ENCODE peak calls at places on chromosomes 6 and 20, in seven cellular contexts. F is astrocyte, Y is hepatocyte, B is fibroblast of lung, X is prostate gland, E is GM06990, C is left ventricle myocardium inferior. G is an unnamed sample.

GRCh38 chr20:50885781-50886180 is 45.5 kb downstream of the ADNP start:
- DNase-seq in X (no peak), E (no peak), F (no peak), Y (no peak), C (no peak), B (no peak), G (no peak)

GRCh38 chr6:99520855-99521556 is 5.8 kb upstream of the USP45 start:
- DNase-seq in B (peak), F (peak), E (peak), C (peak), X (peak), Y (peak), G (peak)

GRCh38 chr20:36481380-36482043 is 59.8 kb upstream of the MYL9 start:
- DNase-seq in B (no peak), Y (no peak), X (no peak), E (no peak), F (no peak), C (no peak), G (no peak)

GRCh38 chr6:84258268-84258667 is 30.8 kb upstream of the CEP162 start:
- DNase-seq in F (no peak), Y (no peak), C (no peak), E (no peak), X (no peak), B (no peak), G (no peak)

GRCh38 chr6:14721103-14721758 is 524.6 kb upstream of the JARID2 start:
- DNase-seq in E (no peak), Y (peak), B (peak), X (no peak), F (peak), C (no peak), G (peak)

GRCh38 chr6:63319911-63320310 is at the start of gene LGSN:
- DNase-seq in Y (no peak), X (no peak), C (no peak), F (no peak), B (no peak), E (no peak), G (no peak)

GRCh38 chr20:35359335-35359997 is 52.3 kb downstream of the UQCC1 start:
- DNase-seq in F (no peak), Y (no peak), C (no peak), B (no peak), X (peak), E (no peak), G (no peak)

GRCh38 chr20:3199206-3199605 is 5.3 kb downstream of the DDRGK1 start:
- DNase-seq in Y (no peak), X (no peak), F (no peak), C (no peak), B (no peak), E (no peak), G (no peak)

GRCh38 chr6:8315154-8315553 is 120.2 kb downstream of the SLC35B3 start:
- DNase-seq in C (no peak), X (no peak), F (no peak), Y (no peak), B (no peak), E (no peak), G (no peak)

GRCh38 chr6:137240168-137240567 is 21.0 kb upstream of the IFNGR1 start:
- DNase-seq in F (peak), X (no peak), C (peak), E (no peak), B (peak), Y (peak), G (peak)

GRCh38 chr20:1362484-1362883 is 30.4 kb downstream of the FKBP1A start:
- DNase-seq in C (no peak), B (no peak), F (no peak), X (no peak), E (no peak), Y (no peak), G (no peak)

GRCh38 chr6:113997106-113997505 is 26.2 kb upstream of the HDAC2 start:
- DNase-seq in C (no peak), B (peak), E (no peak), X (no peak), Y (no peak), F (peak), G (peak)

GRCh38 chr6:128641701-128642100 is 121.3 kb upstream of the PTPRK start:
- DNase-seq in B (no peak), X (no peak), E (no peak), C (no peak), Y (no peak), F (no peak), G (peak)

GRCh38 chr20:10673831-10674683 is at the start of gene JAG1:
- DNase-seq in X (peak), F (peak), C (peak), E (peak), B (peak), Y (peak), G (peak)

GRCh38 chr6:2468601-2468955 is 223.2 kb upstream of the GMDS start:
- DNase-seq in F (peak), B (peak), E (no peak), Y (no peak), X (no peak), C (no peak), G (peak)

GRCh38 chr20:24411452-24412216 is 57.8 kb upstream of the SYNDIG1 start:
- DNase-seq in X (no peak), Y (no peak), F (no peak), B (no peak), C (no peak), E (no peak), G (no peak)

GRCh38 chr6:43669922-43670622 is 17.5 kb downstream of the MRPS18A start:
- DNase-seq in Y (peak), F (no peak), E (no peak), B (no peak), X (no peak), C (no peak), G (peak)

DNA sequence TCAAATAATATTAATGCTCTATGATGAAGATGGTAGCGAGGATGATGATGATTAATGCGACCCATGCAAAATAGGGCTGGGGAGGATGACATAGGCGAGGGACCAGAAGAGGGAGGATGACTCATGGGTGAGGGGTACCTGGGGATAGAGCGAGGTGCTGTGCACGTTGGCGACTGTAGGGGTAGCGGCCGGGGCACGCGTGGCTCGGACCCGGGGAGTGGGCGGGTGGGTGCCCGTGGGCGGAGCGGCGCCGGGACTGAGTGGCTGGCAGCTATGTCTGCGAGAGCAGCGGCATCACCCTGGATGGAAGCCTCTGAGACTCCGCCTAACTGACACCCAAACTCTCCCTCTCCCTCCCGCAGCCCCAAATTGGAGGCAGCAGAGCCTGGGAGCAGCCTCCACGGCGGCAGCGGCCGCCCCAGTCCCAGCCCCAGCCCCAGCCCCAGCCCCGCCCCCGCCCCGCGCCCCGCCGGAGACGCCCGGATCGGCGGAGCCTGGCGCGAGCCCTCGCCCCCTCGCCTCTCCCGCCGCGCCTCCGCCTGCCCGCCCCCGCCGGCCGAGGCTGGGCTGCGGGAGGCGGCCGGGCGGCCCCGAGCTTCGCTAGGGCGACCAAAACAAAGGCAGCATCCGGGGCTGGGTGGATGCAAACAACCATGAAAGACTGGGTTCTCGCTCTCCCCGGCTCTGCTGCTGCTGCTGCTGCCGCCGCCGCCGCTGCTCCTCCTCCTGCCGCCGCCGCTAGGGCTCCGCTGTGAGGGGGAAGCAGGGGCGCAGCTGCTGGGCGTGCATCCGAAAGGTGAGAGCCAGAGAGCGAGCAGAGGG is at the start of gene RIMS1:
- DNase-seq in C (no peak), E (peak), B (peak), F (peak), Y (peak), X (no peak), G (peak)
- TF ChIP-seq CTCF in C (peak), E (peak), B (peak), F (no peak), Y (peak), X (no peak), G (peak)

GRCh38 chr20:33394718-33395117 is 6.6 kb downstream of the CDK5RAP1 start:
- DNase-seq in Y (no peak), E (no peak), C (no peak), X (no peak), F (no peak), B (no peak), G (no peak)
- TF ChIP-seq CTCF in Y (no peak), E (peak), C (peak), X (no peak), F (no peak), B (peak), G (peak)

GRCh38 chr20:61024390-61024789 is 227.7 kb upstream of the CDH4 start:
- DNase-seq in E (no peak), B (no peak), Y (no peak), X (no peak), F (no peak), C (no peak), G (no peak)

GRCh38 chr20:61015602-61016001 is 236.5 kb upstream of the CDH4 start:
- DNase-seq in F (no peak), C (no peak), B (no peak), X (no peak), Y (no peak), E (no peak), G (no peak)

GRCh38 chr20:61014486-61014885 is 237.6 kb upstream of the CDH4 start:
- DNase-seq in F (no peak), E (no peak), X (no peak), B (no peak), Y (no peak), C (no peak), G (no peak)

GRCh38 chr20:61023612-61024011 is 228.4 kb upstream of the CDH4 start:
- DNase-seq in B (no peak), F (no peak), X (no peak), Y (no peak), E (no peak), C (no peak), G (no peak)

DNA sequence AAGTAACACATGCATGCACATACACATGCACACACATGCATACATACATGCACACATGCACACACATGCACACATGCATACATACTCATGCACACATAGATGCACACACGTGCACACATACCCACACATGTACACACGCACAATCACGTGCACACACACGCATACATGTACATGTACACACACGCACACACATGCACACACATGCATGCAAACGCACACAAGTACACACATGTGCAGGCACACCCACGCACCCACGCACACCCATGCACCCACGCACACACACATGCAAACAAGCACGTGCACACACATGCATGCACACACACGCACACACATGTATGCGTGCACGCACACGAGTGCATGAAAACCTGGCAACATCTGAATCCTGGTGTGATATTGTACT is 232.7 kb upstream of the CDH4 start:
- DNase-seq in F (no peak), X (no peak), E (no peak), Y (no peak), C (no peak), B (no peak), G (no peak)
- TF ChIP-seq CTCF in F (no peak), X (no peak), E (no peak), Y (no peak), C (no peak), B (no peak), G (no peak)

GRCh38 chr20:57291003-57291402 is 24.6 kb upstream of the BMP7 start:
- DNase-seq in E (no peak), X (no peak), Y (no peak), B (no peak), C (no peak), F (no peak), G (no peak)
- TF ChIP-seq CTCF in E (peak), X (no peak), Y (no peak), B (no peak), C (no peak), F (no peak), G (no peak)

DNA sequence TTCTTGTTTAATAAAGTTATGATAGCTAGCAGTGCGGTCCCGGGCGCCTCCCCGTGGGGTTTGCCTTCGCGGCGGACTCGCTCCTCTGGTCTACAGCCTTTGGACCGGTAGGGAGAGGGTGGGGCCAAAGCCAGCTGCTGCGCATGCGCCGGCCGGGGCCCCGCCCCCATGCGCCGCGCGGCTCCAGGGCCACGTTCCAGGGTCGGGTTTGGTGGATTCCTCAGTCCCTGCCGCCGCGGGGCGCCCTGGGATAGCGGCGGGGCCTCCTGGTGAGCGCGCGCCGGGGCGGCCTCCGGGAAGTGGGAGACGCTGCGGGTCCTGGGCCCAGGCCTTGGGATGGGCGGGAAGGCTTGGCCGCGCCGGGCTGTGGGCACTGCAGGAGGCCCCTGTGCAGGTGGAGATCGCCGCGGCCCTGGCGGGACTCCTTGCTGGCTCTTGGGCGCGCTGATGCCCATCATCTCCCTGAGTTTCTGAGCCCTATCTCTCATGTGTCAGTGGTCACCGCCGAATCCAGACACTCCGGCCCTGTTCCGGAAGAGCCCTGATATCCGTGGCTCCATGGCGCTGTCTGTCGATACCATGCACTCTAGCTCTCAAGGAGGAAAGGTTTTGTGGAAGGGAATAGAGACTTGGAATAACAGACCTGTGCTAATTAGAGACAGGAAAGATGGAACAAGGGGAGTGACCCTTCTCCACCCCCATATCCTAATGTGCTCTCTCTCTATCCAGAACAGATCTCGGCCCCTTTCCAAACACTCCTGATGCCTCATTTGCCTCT is at the start of gene VARS2:
- DNase-seq in Y (peak), B (peak), E (peak), F (peak), C (peak), X (peak), G (peak)
- TF ChIP-seq CTCF in Y (peak), B (peak), E (peak), F (no peak), C (peak), X (peak), G (peak)

G was measured in fibroblast of pulmonary artery.